ENCODE peak calls at places on chromosome 16, in seven cellular contexts. One of them, this sample, is unnamed.

GRCh38 chr16:57137566-57138273 is 45.3 kb downstream of the CPNE2 start:
- DNase-seq in stimulated activated effector memory CD8-positive, alpha-beta T cell treated with anti-CD3 and anti-CD28 coated beads, Interleukin-12 subunit alpha, Interleukin-12 subunit beta, amount 100 ng/mL, for 72 hours: no peak
- DNase-seq in iPS-NIHi11: no peak
- DNase-seq in colonic mucosa: no peak
- DNase-seq in foreskin fibroblast: no peak
- DNase-seq in NCI-H1092 treated with DMSO at 0.1 percent for 48 hours: no peak
- DNase-seq in amniotic epithelial cell: no peak
- DNase-seq in this sample: no peak

GRCh38 chr16:51374346-51374745 is 223.3 kb upstream of the SALL1 start:
- DNase-seq in colonic mucosa: no peak
- DNase-seq in amniotic epithelial cell: peak; percentile 82
- DNase-seq in foreskin fibroblast: peak; percentile 80
- DNase-seq in iPS-NIHi11: no peak
- DNase-seq in NCI-H1092 treated with DMSO at 0.1 percent for 48 hours: no peak
- DNase-seq in stimulated activated effector memory CD8-positive, alpha-beta T cell treated with anti-CD3 and anti-CD28 coated beads, Interleukin-12 subunit alpha, Interleukin-12 subunit beta, amount 100 ng/mL, for 72 hours: no peak
- DNase-seq in this sample: peak; percentile 73

GRCh38 chr16:27174007-27174406 is 29.3 kb upstream of the KDM8 start:
- DNase-seq in stimulated activated effector memory CD8-positive, alpha-beta T cell treated with anti-CD3 and anti-CD28 coated beads, Interleukin-12 subunit alpha, Interleukin-12 subunit beta, amount 100 ng/mL, for 72 hours: no peak
- DNase-seq in amniotic epithelial cell: no peak
- DNase-seq in colonic mucosa: no peak
- DNase-seq in foreskin fibroblast: no peak
- DNase-seq in iPS-NIHi11: no peak
- DNase-seq in NCI-H1092 treated with DMSO at 0.1 percent for 48 hours: no peak
- DNase-seq in this sample: no peak

GRCh38 chr16:67613808-67614207 is 31.1 kb upstream of the CARMIL2 start:
- DNase-seq in foreskin fibroblast: no peak
- DNase-seq in colonic mucosa: no peak
- DNase-seq in iPS-NIHi11: peak; percentile 49
- DNase-seq in amniotic epithelial cell: peak; percentile 10
- DNase-seq in stimulated activated effector memory CD8-positive, alpha-beta T cell treated with anti-CD3 and anti-CD28 coated beads, Interleukin-12 subunit alpha, Interleukin-12 subunit beta, amount 100 ng/mL, for 72 hours: no peak
- DNase-seq in NCI-H1092 treated with DMSO at 0.1 percent for 48 hours: no peak
- DNase-seq in this sample: no peak

GRCh38 chr16:30185683-30186421 is 2.5 kb downstream of the CORO1A start:
- DNase-seq in iPS-NIHi11: no peak
- DNase-seq in amniotic epithelial cell: no peak
- DNase-seq in colonic mucosa: peak; percentile 50
- DNase-seq in foreskin fibroblast: no peak
- DNase-seq in stimulated activated effector memory CD8-positive, alpha-beta T cell treated with anti-CD3 and anti-CD28 coated beads, Interleukin-12 subunit alpha, Interleukin-12 subunit beta, amount 100 ng/mL, for 72 hours: peak; percentile 91
- DNase-seq in NCI-H1092 treated with DMSO at 0.1 percent for 48 hours: no peak
- DNase-seq in this sample: no peak

GRCh38 chr16:71426069-71426879 is 15.6 kb downstream of the TLE7 start:
- DNase-seq in NCI-H1092 treated with DMSO at 0.1 percent for 48 hours: peak; percentile 63
- DNase-seq in iPS-NIHi11: peak; percentile 90
- DNase-seq in stimulated activated effector memory CD8-positive, alpha-beta T cell treated with anti-CD3 and anti-CD28 coated beads, Interleukin-12 subunit alpha, Interleukin-12 subunit beta, amount 100 ng/mL, for 72 hours: peak; percentile 59
- DNase-seq in amniotic epithelial cell: peak; percentile 90
- DNase-seq in foreskin fibroblast: peak; percentile 67
- DNase-seq in colonic mucosa: peak; percentile 21
- DNase-seq in this sample: peak; percentile 38

GRCh38 chr16:19751478-19751877 is 33.4 kb downstream of the IQCK start:
- DNase-seq in colonic mucosa: no peak
- DNase-seq in NCI-H1092 treated with DMSO at 0.1 percent for 48 hours: no peak
- DNase-seq in amniotic epithelial cell: no peak
- DNase-seq in foreskin fibroblast: no peak
- DNase-seq in iPS-NIHi11: no peak
- DNase-seq in stimulated activated effector memory CD8-positive, alpha-beta T cell treated with anti-CD3 and anti-CD28 coated beads, Interleukin-12 subunit alpha, Interleukin-12 subunit beta, amount 100 ng/mL, for 72 hours: no peak
- DNase-seq in this sample: no peak

GRCh38 chr16:81259916-81260315 is 21.4 kb downstream of the BCO1 start:
- DNase-seq in foreskin fibroblast: no peak
- DNase-seq in amniotic epithelial cell: peak; percentile 56
- DNase-seq in stimulated activated effector memory CD8-positive, alpha-beta T cell treated with anti-CD3 and anti-CD28 coated beads, Interleukin-12 subunit alpha, Interleukin-12 subunit beta, amount 100 ng/mL, for 72 hours: no peak
- DNase-seq in iPS-NIHi11: no peak
- DNase-seq in NCI-H1092 treated with DMSO at 0.1 percent for 48 hours: no peak
- DNase-seq in colonic mucosa: no peak
- DNase-seq in this sample: no peak

GRCh38 chr16:89232107-89232506 is 14.6 kb downstream of the ZNF778 start:
- DNase-seq in NCI-H1092 treated with DMSO at 0.1 percent for 48 hours: no peak
- DNase-seq in foreskin fibroblast: no peak
- DNase-seq in iPS-NIHi11: no peak
- DNase-seq in colonic mucosa: no peak
- DNase-seq in stimulated activated effector memory CD8-positive, alpha-beta T cell treated with anti-CD3 and anti-CD28 coated beads, Interleukin-12 subunit alpha, Interleukin-12 subunit beta, amount 100 ng/mL, for 72 hours: no peak
- DNase-seq in amniotic epithelial cell: no peak
- DNase-seq in this sample: no peak

GRCh38 chr16:4701791-4702465 is 8.6 kb downstream of the NUDT16L1 start:
- DNase-seq in iPS-NIHi11: peak; percentile 2
- DNase-seq in NCI-H1092 treated with DMSO at 0.1 percent for 48 hours: no peak
- DNase-seq in colonic mucosa: peak; percentile 62
- DNase-seq in amniotic epithelial cell: no peak
- DNase-seq in foreskin fibroblast: no peak
- DNase-seq in stimulated activated effector memory CD8-positive, alpha-beta T cell treated with anti-CD3 and anti-CD28 coated beads, Interleukin-12 subunit alpha, Interleukin-12 subunit beta, amount 100 ng/mL, for 72 hours: no peak
- DNase-seq in this sample: no peak

This sample was measured in skeletal muscle cell.